ENCODE peak calls at places on chromosomes 11 and 22, in eight cellular contexts. T, A, L, G, V, F, U and O are unnamed samples.

GRCh38 chr11:104565581-104565956 is 332.7 kb downstream of the CASP12 start:
- DNase-seq in F (no peak), L (no peak), A (no peak), V (no peak), U (no peak), G (no peak), T (no peak), O (no peak)

GRCh38 chr11:61406067-61406466 is 13.7 kb downstream of the TMEM216 start:
- DNase-seq in F (no peak), U (no peak), T (no peak), V (no peak), L (no peak), A (no peak), G (no peak), O (no peak)

GRCh38 chr11:36465449-36466163 is 44.5 kb downstream of the TRAF6 start:
- DNase-seq in F (no peak), L (no peak), G (no peak), A (no peak), T (no peak), U (no peak), V (no peak), O (no peak)

GRCh38 chr11:63920126-63920869 is 3.3 kb upstream of the RCOR2 start:
- DNase-seq in A (no peak), V (peak; percentile 59), F (no peak), T (peak; percentile 45), U (no peak), G (peak; percentile 62), L (no peak), O (no peak)

GRCh38 chr11:110529043-110529442 is 99.3 kb downstream of the FDX1 start:
- DNase-seq in L (no peak), G (no peak), U (no peak), V (peak; percentile 28), F (peak; percentile 23), A (peak; percentile 25), T (no peak), O (no peak)

GRCh38 chr22:20299736-20300136 is 20.1 kb downstream of the DGCR6L start:
- DNase-seq in F (no peak), L (peak; percentile 45), U (peak; percentile 68), G (no peak), A (no peak), T (no peak), V (peak; percentile 40), O (no peak)

GRCh38 chr11:11706022-11706421 is 84.2 kb upstream of the GALNT18 start:
- DNase-seq in G (no peak), V (no peak), A (no peak), F (no peak), U (no peak), L (no peak), T (no peak), O (no peak)

GRCh38 chr11:62122076-62122475 is 1.7 kb upstream of the INCENP start:
- DNase-seq in V (no peak), L (no peak), F (no peak), T (no peak), G (peak; percentile 28), U (no peak), A (peak; percentile 56), O (no peak)

GRCh38 chr11:110711776-110712642 is at the start of gene ARHGAP20:
- DNase-seq in F (peak; percentile 38), G (peak; percentile 87), V (peak; percentile 83), L (peak; percentile 62), U (peak; percentile 84), T (peak; percentile 68), A (peak; percentile 91), O (peak; percentile 55)

GRCh38 chr11:60504219-60504618 is 11.0 kb upstream of the MS4A13 start:
- DNase-seq in L (no peak), T (no peak), A (no peak), U (no peak), G (no peak), V (no peak), F (no peak), O (no peak)

GRCh38 chr11:2584812-2585565 is 114.8 kb downstream of the KCNQ1OT1 start:
- DNase-seq in U (peak; percentile 30), G (peak; percentile 12), V (no peak), A (no peak), L (no peak), T (no peak), F (no peak), O (no peak)

GRCh38 chr11:122879785-122880184 is 2.8 kb upstream of the JHY start:
- DNase-seq in F (no peak), L (no peak), A (peak; percentile 58), U (no peak), G (peak; percentile 11), T (no peak), V (no peak), O (no peak)
- TF ChIP-seq CTCF in F (no peak), L (no peak), A (peak; percentile 43), U (no peak), G (peak; percentile 10), T (no peak), V (no peak), O (no peak)

GRCh38 chr22:47196881-47197701 is 434.6 kb downstream of the TBC1D22A start:
- DNase-seq in L (no peak), A (no peak), G (no peak), T (no peak), F (no peak), U (no peak), V (no peak), O (no peak)
- H3K4me3 ChIP-seq in L (no peak overlapping the region), A (no peak overlapping the region), G (no peak overlapping the region), T (no peak overlapping the region), F (no peak overlapping the region), U (no peak overlapping the region), V (no peak overlapping the region), O (no peak overlapping the region)

DNA sequence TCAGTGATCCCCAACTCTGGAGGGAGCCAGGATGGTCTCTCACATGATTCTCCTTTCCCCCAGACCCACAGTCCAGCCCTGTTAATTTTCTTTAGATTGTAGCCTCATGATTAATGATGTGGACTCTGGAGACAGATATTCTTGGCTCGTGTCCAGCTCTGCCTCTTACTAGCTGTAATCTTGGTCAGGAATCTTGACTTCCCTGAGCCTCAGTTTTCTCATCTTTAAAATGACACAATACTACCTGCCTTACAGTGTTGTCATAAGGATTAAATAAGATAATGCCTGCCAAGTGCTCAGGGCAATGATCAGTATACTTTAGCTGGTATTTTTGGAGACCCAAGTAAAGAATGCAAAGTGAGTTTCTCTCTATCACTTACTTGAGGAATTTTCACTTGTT is 60.0 kb downstream of the SPECC1L start:
- DNase-seq in G (no peak), A (peak; percentile 12), U (no peak), F (peak; percentile 6), T (no peak), V (no peak), L (peak; percentile 26), O (no peak)
- H3K36me3 ChIP-seq in G (peaks cover 56% of the 10 kb centered on the region), A (peaks cover 57% of the 10 kb centered on the region), U (peaks cover 72% of the 10 kb centered on the region), F (peaks cover 19% of the 10 kb centered on the region), T (peaks cover 15% of the 10 kb centered on the region), V (peaks cover 56% of the 10 kb centered on the region), L (peaks cover 3% of the 10 kb centered on the region), O (peaks cover 2% of the 10 kb centered on the region)

GRCh38 chr22:49046000-49046545 is 781.6 kb downstream of the BRD1 start:
- DNase-seq in T (no peak), G (no peak), U (no peak), F (no peak), V (no peak), L (no peak), A (no peak), O (no peak)

GRCh38 chr22:49045276-49045675 is 782.4 kb downstream of the BRD1 start:
- DNase-seq in F (no peak), T (no peak), G (no peak), L (no peak), U (no peak), V (no peak), A (no peak), O (no peak)

GRCh38 chr22:49048591-49048990 is 779.1 kb downstream of the BRD1 start:
- DNase-seq in A (no peak), V (no peak), G (no peak), U (no peak), F (no peak), L (no peak), T (no peak), O (no peak)

GRCh38 chr22:49047461-49047860 is 780.2 kb downstream of the BRD1 start:
- DNase-seq in G (no peak), A (no peak), L (no peak), T (no peak), U (no peak), F (peak; percentile 56), V (no peak), O (no peak)

DNA sequence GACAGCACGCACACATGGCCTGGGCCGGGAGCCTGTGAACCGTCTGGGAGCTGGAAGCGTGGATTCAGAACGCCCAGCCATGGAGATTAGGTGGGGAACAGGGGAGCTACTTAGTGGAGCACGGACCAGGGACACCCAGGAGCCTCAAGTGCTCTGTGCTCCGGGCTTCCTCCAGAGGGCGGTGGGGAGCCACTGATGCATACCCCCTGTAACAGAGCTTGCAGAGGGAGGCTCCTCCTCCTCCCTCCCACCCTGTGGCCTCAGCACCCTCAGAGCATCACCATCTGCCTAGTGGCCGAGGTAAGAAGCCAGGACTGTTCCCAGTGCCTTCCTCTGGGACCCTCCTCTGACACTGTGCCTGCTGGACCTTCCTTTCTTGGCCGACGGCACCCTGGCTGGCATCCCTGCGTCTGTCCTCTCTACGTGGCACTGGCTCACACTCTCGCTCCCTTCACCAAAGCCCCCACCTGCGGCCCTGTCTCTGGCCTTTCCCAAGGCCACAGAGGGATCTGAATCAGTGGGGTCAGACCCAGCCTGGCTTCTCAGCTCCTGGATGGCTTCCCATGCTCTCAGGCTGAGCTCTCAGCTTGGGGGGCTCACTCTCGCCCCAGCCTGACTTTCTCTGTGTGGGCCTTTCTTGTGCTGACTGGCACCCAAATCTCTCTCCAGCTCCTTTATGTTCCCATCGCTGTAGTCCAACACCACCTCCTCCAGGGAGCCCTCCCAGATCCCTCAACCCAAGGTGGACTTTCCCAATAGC is 780.9 kb downstream of the BRD1 start:
- DNase-seq in V (no peak), A (peak; percentile 87), L (no peak), F (peak; percentile 5), U (no peak), T (no peak), G (peak; percentile 87), O (no peak)
- TF ChIP-seq CTCF in V (no peak), A (peak; percentile 88), L (no peak), F (peak; percentile 47), U (peak; percentile 40), T (no peak), G (peak; percentile 34), O (no peak)

GRCh38 chr11:27208846-27209245 is 154.2 kb downstream of the CCDC34 start:
- DNase-seq in V (no peak), L (no peak), G (no peak), T (no peak), U (no peak), A (no peak), F (no peak), O (no peak)

GRCh38 chr11:27211370-27212127 is 151.5 kb downstream of the CCDC34 start:
- DNase-seq in A (no peak), T (no peak), F (no peak), U (no peak), G (no peak), V (no peak), L (no peak), O (no peak)

GRCh38 chr11:27212248-27212780 is 150.7 kb downstream of the CCDC34 start:
- DNase-seq in G (no peak), T (no peak), L (no peak), U (no peak), F (no peak), V (no peak), A (no peak), O (no peak)

GRCh38 chr11:27209562-27210005 is 153.4 kb downstream of the CCDC34 start:
- DNase-seq in G (no peak), T (no peak), V (peak; percentile 87), L (peak; percentile 64), U (no peak), A (peak; percentile 100), F (peak; percentile 95), O (no peak)

GRCh38 chr11:27210509-27210908 is 152.5 kb downstream of the CCDC34 start:
- DNase-seq in V (no peak), G (no peak), A (no peak), T (no peak), U (no peak), F (no peak), L (no peak), O (no peak)
- H3K4me3 ChIP-seq in V (no peak overlapping the region), G (no peak overlapping the region), A (no peak overlapping the region), T (no peak overlapping the region), U (no peak overlapping the region), F (no peak overlapping the region), L (no peak overlapping the region), O (no peak overlapping the region)